ENCODE peak calls at places on chromosomes 16 and 17, in nine cellular contexts. W is ovary; R is SK-N-SH; Y is NCI-H1092; C is endothelial cell; O is HTR-8/SVneo; Q is erythroblast; K is DMS153; Z is activated CD4-positive, alpha-beta T cell treated with anti-CD3 and anti-CD28 coated beads for 48 hours. L is an unnamed sample.
A peak's percentile ranks its signal among the peaks of the same experiment; 100 is the strongest.

GRCh38 chr17:48492401-48493298 is 38.2 kb downstream of the HOXB1 start:
- DNase-seq in W (peak; percentile 35), R (peak; percentile 81), Y (peak; percentile 74), C (peak; percentile 63), O (peak; percentile 80), Q (peak; percentile 77), K (peak; percentile 58), Z (peak; percentile 75), L (peak; percentile 50)

GRCh38 chr17:72811976-72812687 is 280.4 kb downstream of the SLC39A11 start:
- DNase-seq in W (no peak), R (no peak), Y (no peak), C (no peak), O (no peak), Q (no peak), K (no peak), Z (no peak), L (no peak)

GRCh38 chr17:48540213-48540612 is 4.7 kb downstream of the HOXB2 start:
- DNase-seq in W (no peak), R (no peak), Y (no peak), C (no peak), O (no peak), Q (no peak), K (no peak), Z (no peak), L (no peak)

GRCh38 chr17:74758846-74759163 is 10.4 kb downstream of the NHERF1 start:
- DNase-seq in W (no peak), R (peak; percentile 57), Y (no peak), C (no peak), O (no peak), Q (peak; percentile 47), K (no peak), Z (no peak), L (peak; percentile 51)

GRCh38 chr16:14302031-14302398 is 230.9 kb downstream of the MRTFB start:
- DNase-seq in W (peak; percentile 56), R (peak; percentile 89), Y (no peak), C (peak; percentile 32), O (peak; percentile 63), Q (peak; percentile 68), K (no peak), Z (no peak), L (peak; percentile 17)

GRCh38 chr17:31535581-31535981 is 144.1 kb downstream of the RAB11FIP4 start:
- DNase-seq in W (no peak), R (no peak), Y (no peak), C (no peak), O (no peak), Q (no peak), K (no peak), Z (peak; percentile 63), L (no peak)

GRCh38 chr16:709651-710499 is 4.3 kb upstream of the FBXL16 start:
- DNase-seq in W (no peak), R (peak; percentile 91), Y (peak; percentile 87), C (no peak), O (no peak), Q (peak; percentile 62), K (peak; percentile 92), Z (peak; percentile 44), L (peak; percentile 58)

GRCh38 chr16:17357302-17358062 is 113.3 kb downstream of the XYLT1 start:
- DNase-seq in W (no peak), R (no peak), Y (no peak), C (no peak), O (no peak), Q (no peak), K (no peak), Z (no peak), L (no peak)

GRCh38 chr17:17480593-17481148 is 3.9 kb downstream of the MED9 start:
- DNase-seq in W (no peak), R (no peak), Y (no peak), C (no peak), O (no peak), Q (no peak), K (no peak), Z (no peak), L (no peak)

GRCh38 chr16:1923299-1924034 is 5.3 kb upstream of the HS3ST6 start:
- DNase-seq in W (no peak), R (peak; percentile 58), Y (no peak), C (no peak), O (peak; percentile 41), Q (no peak), K (peak; percentile 51), Z (no peak), L (peak; percentile 77)

GRCh38 chr16:77951788-77952187 is 70.6 kb upstream of the CLEC3A start:
- DNase-seq in W (no peak), R (peak; percentile 22), Y (peak; percentile 65), C (no peak), O (no peak), Q (peak; percentile 37), K (peak; percentile 58), Z (no peak), L (peak; percentile 32)

GRCh38 chr16:17476414-17477259 is 5.9 kb upstream of the XYLT1 start:
- DNase-seq in W (peak; percentile 40), R (peak; percentile 79), Y (peak; percentile 55), C (peak; percentile 62), O (no peak), Q (no peak), K (peak; percentile 73), Z (peak; percentile 45), L (peak; percentile 67)

GRCh38 chr17:28142355-28142754 is 99.9 kb downstream of the NLK start:
- DNase-seq in W (no peak), R (no peak), Y (no peak), C (no peak), O (no peak), Q (no peak), K (no peak), Z (no peak), L (no peak)

GRCh38 chr17:79620207-79621038 is 9.6 kb upstream of the RBFOX3 start:
- DNase-seq in W (peak; percentile 6), R (peak; percentile 25), Y (no peak), C (no peak), O (no peak), Q (peak; percentile 21), K (no peak), Z (no peak), L (no peak)

GRCh38 chr17:1252203-1252608 is 18.0 kb upstream of the BHLHA9 start:
- DNase-seq in W (no peak), R (peak; percentile 72), Y (peak; percentile 88), C (no peak), O (no peak), Q (no peak), K (peak; percentile 14), Z (no peak), L (no peak)

GRCh38 chr17:12620200-12620720 is 45.4 kb upstream of the MYOCD start:
- DNase-seq in W (no peak), R (no peak), Y (no peak), C (no peak), O (peak; percentile 15), Q (no peak), K (no peak), Z (no peak), L (peak; percentile 82)

GRCh38 chr16:88454315-88455057 is 1.4 kb downstream of the ZFPM1 start:
- DNase-seq in W (no peak), R (peak; percentile 72), Y (no peak), C (peak; percentile 25), O (no peak), Q (peak; percentile 73), K (no peak), Z (peak; percentile 65), L (no peak)

GRCh38 chr16:50671644-50672260 is 9.4 kb downstream of the SNX20 start:
- DNase-seq in W (no peak), R (peak; percentile 62), Y (no peak), C (peak; percentile 44), O (no peak), Q (peak; percentile 54), K (no peak), Z (peak; percentile 77), L (no peak)

GRCh38 chr17:27802033-27802432 is 1.7 kb upstream of the NOS2 start:
- DNase-seq in W (no peak), R (no peak), Y (no peak), C (no peak), O (no peak), Q (no peak), K (no peak), Z (no peak), L (no peak)

L was measured in H4.